ENCODE peak calls at places on chromosomes 5 and 9, in seven cellular contexts. One of them, this sample, is unnamed.

GRCh38 chr5:38768411-38769211 is 77.2 kb upstream of the OSMR start:
- DNase-seq in CD8-positive, alpha-beta T cell: no peak
- DNase-seq in ovary: no peak
- DNase-seq in keratinocyte: no peak
- DNase-seq in fibroblast of lung: peak; percentile 48
- DNase-seq in GM13976: no peak
- DNase-seq in HCT116: no peak
- DNase-seq in this sample: no peak

GRCh38 chr5:62037972-62038371 is 268.0 kb upstream of the KIF2A start:
- DNase-seq in GM13976: no peak
- DNase-seq in ovary: no peak
- DNase-seq in CD8-positive, alpha-beta T cell: no peak
- DNase-seq in keratinocyte: no peak
- DNase-seq in fibroblast of lung: no peak
- DNase-seq in HCT116: no peak
- DNase-seq in this sample: no peak

GRCh38 chr9:92747459-92748232 is 17.0 kb downstream of the BICD2 start:
- DNase-seq in HCT116: no peak
- DNase-seq in fibroblast of lung: peak; percentile 39
- DNase-seq in CD8-positive, alpha-beta T cell: no peak
- DNase-seq in keratinocyte: no peak
- DNase-seq in GM13976: no peak
- DNase-seq in ovary: peak; percentile 16
- DNase-seq in this sample: no peak

GRCh38 chr9:35658894-35659220 is 765 bp downstream of the CCDC107 start:
- DNase-seq in GM13976: no peak
- DNase-seq in keratinocyte: no peak
- DNase-seq in fibroblast of lung: peak; percentile 70
- DNase-seq in CD8-positive, alpha-beta T cell: no peak
- DNase-seq in ovary: peak; percentile 55
- DNase-seq in HCT116: peak; percentile 24
- DNase-seq in this sample: no peak

GRCh38 chr5:97641081-97641480 is 458.0 kb upstream of the RIOK2 start:
- DNase-seq in HCT116: no peak
- DNase-seq in ovary: no peak
- DNase-seq in keratinocyte: no peak
- DNase-seq in GM13976: no peak
- DNase-seq in fibroblast of lung: no peak
- DNase-seq in CD8-positive, alpha-beta T cell: no peak
- DNase-seq in this sample: no peak

GRCh38 chr9:127539982-127540663 is 72.0 kb upstream of the STXBP1 start:
- DNase-seq in CD8-positive, alpha-beta T cell: no peak
- DNase-seq in ovary: no peak
- DNase-seq in fibroblast of lung: peak; percentile 64
- DNase-seq in keratinocyte: no peak
- DNase-seq in GM13976: no peak
- DNase-seq in HCT116: no peak
- DNase-seq in this sample: no peak

GRCh38 chr5:126776499-126777256 is at the start of gene LMNB1:
- DNase-seq in fibroblast of lung: peak; percentile 95
- DNase-seq in ovary: peak; percentile 94
- DNase-seq in keratinocyte: no peak
- DNase-seq in CD8-positive, alpha-beta T cell: peak; percentile 92
- DNase-seq in GM13976: peak; percentile 93
- DNase-seq in HCT116: peak; percentile 93
- DNase-seq in this sample: peak; percentile 93

GRCh38 chr5:127820910-127821553 is 117.8 kb downstream of the CCDC192 start:
- DNase-seq in CD8-positive, alpha-beta T cell: no peak
- DNase-seq in fibroblast of lung: peak; percentile 87
- DNase-seq in ovary: no peak
- DNase-seq in GM13976: no peak
- DNase-seq in HCT116: no peak
- DNase-seq in keratinocyte: no peak
- DNase-seq in this sample: no peak

GRCh38 chr5:136890431-136891148 is 525.2 kb upstream of the TRPC7 start:
- DNase-seq in HCT116: no peak
- DNase-seq in ovary: no peak
- DNase-seq in keratinocyte: no peak
- DNase-seq in GM13976: no peak
- DNase-seq in CD8-positive, alpha-beta T cell: no peak
- DNase-seq in fibroblast of lung: no peak
- DNase-seq in this sample: no peak

GRCh38 chr5:1745806-1746370 is 53.7 kb downstream of the MRPL36 start:
- DNase-seq in CD8-positive, alpha-beta T cell: no peak
- DNase-seq in GM13976: no peak
- DNase-seq in HCT116: no peak
- DNase-seq in fibroblast of lung: no peak
- DNase-seq in ovary: peak; percentile 5
- DNase-seq in keratinocyte: no peak
- DNase-seq in this sample: no peak

GRCh38 chr9:127038531-127038930 is 83.9 kb downstream of the ANGPTL2 start:
- DNase-seq in ovary: no peak
- DNase-seq in fibroblast of lung: no peak
- DNase-seq in GM13976: no peak
- DNase-seq in keratinocyte: no peak
- DNase-seq in HCT116: no peak
- DNase-seq in CD8-positive, alpha-beta T cell: no peak
- DNase-seq in this sample: no peak

GRCh38 chr9:130298663-130299279 is 33.2 kb downstream of the HMCN2 start:
- DNase-seq in HCT116: no peak
- DNase-seq in GM13976: no peak
- DNase-seq in CD8-positive, alpha-beta T cell: no peak
- DNase-seq in keratinocyte: no peak
- DNase-seq in ovary: no peak
- DNase-seq in fibroblast of lung: peak; percentile 20
- DNase-seq in this sample: no peak

GRCh38 chr9:33375841-33376321 is 26.5 kb downstream of the AQP7 start:
- DNase-seq in HCT116: no peak
- DNase-seq in ovary: peak; percentile 60
- DNase-seq in GM13976: no peak
- DNase-seq in CD8-positive, alpha-beta T cell: no peak
- DNase-seq in keratinocyte: no peak
- DNase-seq in fibroblast of lung: no peak
- DNase-seq in this sample: no peak

GRCh38 chr5:124401247-124402143 is 344.9 kb downstream of the ZNF608 start:
- DNase-seq in CD8-positive, alpha-beta T cell: no peak
- DNase-seq in ovary: no peak
- DNase-seq in keratinocyte: no peak
- DNase-seq in HCT116: peak; percentile 41
- DNase-seq in GM13976: no peak
- DNase-seq in fibroblast of lung: no peak
- DNase-seq in this sample: no peak

GRCh38 chr9:112586600-112587155 is 100.1 kb downstream of the KIAA1958 start:
- DNase-seq in keratinocyte: no peak
- DNase-seq in ovary: no peak
- DNase-seq in fibroblast of lung: peak; percentile 69
- DNase-seq in CD8-positive, alpha-beta T cell: no peak
- DNase-seq in GM13976: no peak
- DNase-seq in HCT116: no peak
- DNase-seq in this sample: no peak

GRCh38 chr5:40134883-40135520 is 544.7 kb upstream of the PTGER4 start:
- DNase-seq in CD8-positive, alpha-beta T cell: no peak
- DNase-seq in HCT116: no peak
- DNase-seq in fibroblast of lung: no peak
- DNase-seq in GM13976: no peak
- DNase-seq in ovary: no peak
- DNase-seq in keratinocyte: no peak
- DNase-seq in this sample: no peak

GRCh38 chr9:129036923-129037766 is 719 bp downstream of the MIGA2 start:
- DNase-seq in GM13976: no peak
- DNase-seq in keratinocyte: no peak
- DNase-seq in HCT116: no peak
- DNase-seq in ovary: no peak
- DNase-seq in CD8-positive, alpha-beta T cell: peak; percentile 17
- DNase-seq in fibroblast of lung: no peak
- DNase-seq in this sample: no peak

GRCh38 chr5:146440870-146441495 is 6.2 kb upstream of the TCERG1 start:
- DNase-seq in ovary: no peak
- DNase-seq in CD8-positive, alpha-beta T cell: no peak
- DNase-seq in fibroblast of lung: no peak
- DNase-seq in HCT116: no peak
- DNase-seq in keratinocyte: no peak
- DNase-seq in GM13976: no peak
- DNase-seq in this sample: no peak

GRCh38 chr5:64502181-64502580 is 3.6 kb upstream of the RGS7BP start:
- DNase-seq in fibroblast of lung: no peak
- DNase-seq in HCT116: no peak
- DNase-seq in CD8-positive, alpha-beta T cell: no peak
- DNase-seq in keratinocyte: no peak
- DNase-seq in GM13976: no peak
- DNase-seq in ovary: no peak
- DNase-seq in this sample: no peak

GRCh38 chr9:91681461-91682305 is 258.1 kb upstream of the NFIL3 start:
- DNase-seq in fibroblast of lung: peak; percentile 62
- DNase-seq in GM13976: peak; percentile 88
- DNase-seq in keratinocyte: no peak
- DNase-seq in ovary: peak; percentile 68
- DNase-seq in CD8-positive, alpha-beta T cell: peak; percentile 59
- DNase-seq in HCT116: peak; percentile 45
- DNase-seq in this sample: peak; percentile 87

GRCh38 chr5:141948812-141949211 is 9.2 kb downstream of the PCDH12 start:
- DNase-seq in keratinocyte: no peak
- DNase-seq in CD8-positive, alpha-beta T cell: no peak
- DNase-seq in ovary: no peak
- DNase-seq in fibroblast of lung: no peak
- DNase-seq in HCT116: no peak
- DNase-seq in GM13976: no peak
- DNase-seq in this sample: no peak

GRCh38 chr5:141950207-141951005 is 7.6 kb downstream of the PCDH12 start:
- DNase-seq in GM13976: no peak
- DNase-seq in keratinocyte: no peak
- DNase-seq in ovary: no peak
- DNase-seq in CD8-positive, alpha-beta T cell: no peak
- DNase-seq in HCT116: no peak
- DNase-seq in fibroblast of lung: no peak
- DNase-seq in this sample: no peak

GRCh38 chr5:141954193-141954592 is 3.8 kb downstream of the PCDH12 start:
- DNase-seq in keratinocyte: no peak
- DNase-seq in CD8-positive, alpha-beta T cell: no peak
- DNase-seq in ovary: no peak
- DNase-seq in HCT116: no peak
- DNase-seq in fibroblast of lung: no peak
- DNase-seq in GM13976: no peak
- DNase-seq in this sample: no peak

GRCh38 chr5:141951341-141951781 is 6.6 kb downstream of the PCDH12 start:
- DNase-seq in GM13976: peak; percentile 61
- DNase-seq in fibroblast of lung: no peak
- DNase-seq in HCT116: no peak
- DNase-seq in keratinocyte: no peak
- DNase-seq in ovary: no peak
- DNase-seq in CD8-positive, alpha-beta T cell: no peak
- DNase-seq in this sample: peak; percentile 62

DNA sequence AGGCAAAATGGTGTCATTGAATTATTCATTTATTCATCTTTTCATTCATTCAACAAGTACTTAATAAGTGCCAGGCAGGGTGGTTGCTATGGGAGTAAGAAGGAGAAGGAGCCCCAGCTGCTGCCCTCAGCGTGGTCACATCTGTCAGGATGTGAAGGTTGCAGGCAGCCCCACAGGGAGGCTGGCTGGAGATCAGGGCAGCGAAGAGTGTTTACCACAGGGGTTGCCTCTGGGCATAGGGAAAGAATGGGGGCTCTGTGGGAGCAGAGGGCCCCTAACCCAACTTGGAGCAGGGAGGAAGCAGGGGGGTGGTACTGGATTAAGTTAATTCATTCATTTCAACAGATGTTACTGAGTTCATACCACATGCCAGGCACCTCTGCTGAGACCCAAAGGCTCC is 6.0 kb downstream of the PCDH12 start:
- DNase-seq in fibroblast of lung: no peak
- DNase-seq in CD8-positive, alpha-beta T cell: no peak
- DNase-seq in ovary: no peak
- DNase-seq in keratinocyte: no peak
- DNase-seq in HCT116: no peak
- DNase-seq in GM13976: no peak
- DNase-seq in this sample: no peak
- TF ChIP-seq CTCF in fibroblast of lung: no peak
- TF ChIP-seq CTCF in CD8-positive, alpha-beta T cell: no peak
- TF ChIP-seq CTCF in ovary: no peak
- TF ChIP-seq CTCF in keratinocyte: no peak
- TF ChIP-seq CTCF in HCT116: no peak
- TF ChIP-seq CTCF in GM13976: no peak
- TF ChIP-seq CTCF in this sample: no peak

DNA sequence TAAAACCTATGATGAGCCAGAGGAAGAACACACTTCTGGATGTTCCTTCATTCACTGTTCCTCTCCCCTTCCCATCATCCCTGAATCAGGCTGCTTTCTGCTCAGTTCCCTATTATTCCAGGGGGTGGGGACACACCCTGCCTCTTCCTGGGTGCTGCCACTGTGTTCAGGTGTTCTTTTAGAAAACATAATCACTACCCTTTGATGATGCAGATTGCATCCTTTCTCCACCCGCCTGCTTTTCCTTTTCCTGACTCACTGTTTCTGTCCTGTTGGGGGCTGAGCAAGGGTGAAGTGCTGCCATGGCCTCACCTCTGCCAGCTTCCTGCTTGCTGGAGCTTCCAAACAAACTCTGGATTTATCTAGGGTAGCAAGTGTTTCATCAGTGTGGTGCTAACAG is 331.9 kb upstream of the GRIA1 start:
- DNase-seq in GM13976: no peak
- DNase-seq in keratinocyte: no peak
- DNase-seq in fibroblast of lung: peak; percentile 3
- DNase-seq in CD8-positive, alpha-beta T cell: no peak
- DNase-seq in HCT116: no peak
- DNase-seq in ovary: no peak
- DNase-seq in this sample: no peak
- TF ChIP-seq CTCF in GM13976: no peak
- TF ChIP-seq CTCF in keratinocyte: peak; percentile 22
- TF ChIP-seq CTCF in fibroblast of lung: no peak
- TF ChIP-seq CTCF in CD8-positive, alpha-beta T cell: no peak
- TF ChIP-seq CTCF in HCT116: no peak
- TF ChIP-seq CTCF in ovary: no peak
- TF ChIP-seq CTCF in this sample: no peak

DNA sequence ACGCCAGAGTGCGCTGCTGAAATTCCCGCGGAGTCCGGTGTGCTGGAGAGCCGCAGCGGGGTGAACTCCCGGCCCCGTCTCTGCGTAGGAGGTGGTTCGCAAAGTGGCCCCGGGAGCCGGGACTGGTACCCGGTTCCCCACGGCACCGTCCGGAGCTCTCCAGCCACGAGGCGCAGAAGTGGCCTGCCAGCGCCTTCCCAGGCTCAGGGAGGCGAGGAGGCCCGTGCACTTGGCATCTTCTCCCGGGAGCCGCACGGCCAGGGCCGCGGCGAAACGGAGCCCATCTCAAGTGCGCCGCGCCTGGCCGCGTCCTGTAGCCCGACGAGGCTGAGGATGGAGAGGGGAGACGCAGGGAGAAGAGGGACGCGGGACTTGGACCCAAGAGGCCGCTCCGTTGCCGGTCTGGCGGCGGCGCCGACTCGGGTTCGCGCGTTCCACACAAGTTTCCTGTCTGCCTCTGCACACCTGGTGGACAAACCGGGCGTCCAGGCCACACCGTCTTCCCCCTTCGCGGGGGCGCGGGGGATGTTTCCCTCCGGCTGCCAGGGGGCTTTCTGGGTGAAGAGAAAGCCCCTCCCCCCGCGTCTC is 1.0 kb upstream of the IRX1 start:
- DNase-seq in ovary: no peak
- DNase-seq in GM13976: no peak
- DNase-seq in CD8-positive, alpha-beta T cell: no peak
- DNase-seq in HCT116: no peak
- DNase-seq in fibroblast of lung: peak; percentile 62
- DNase-seq in keratinocyte: no peak
- DNase-seq in this sample: no peak
- TF ChIP-seq CTCF in ovary: no peak
- TF ChIP-seq CTCF in GM13976: no peak
- TF ChIP-seq CTCF in CD8-positive, alpha-beta T cell: no peak
- TF ChIP-seq CTCF in HCT116: no peak
- TF ChIP-seq CTCF in fibroblast of lung: no peak
- TF ChIP-seq CTCF in keratinocyte: no peak
- TF ChIP-seq CTCF in this sample: no peak

GRCh38 chr5:141852448-141852847 is 25.8 kb downstream of the PCDH1 start:
- DNase-seq in fibroblast of lung: no peak
- DNase-seq in ovary: no peak
- DNase-seq in GM13976: no peak
- DNase-seq in CD8-positive, alpha-beta T cell: no peak
- DNase-seq in HCT116: no peak
- DNase-seq in keratinocyte: no peak
- DNase-seq in this sample: no peak
- TF ChIP-seq CTCF in fibroblast of lung: no peak
- TF ChIP-seq CTCF in ovary: no peak
- TF ChIP-seq CTCF in GM13976: no peak
- TF ChIP-seq CTCF in CD8-positive, alpha-beta T cell: no peak
- TF ChIP-seq CTCF in HCT116: peak; percentile 15
- TF ChIP-seq CTCF in keratinocyte: no peak
- TF ChIP-seq CTCF in this sample: no peak

This sample was measured in GM10248.